ENCODE peak calls at places on chromosome 20, in ten cellular contexts. N is fibroblast of the conjunctiva; E is activated naive CD4-positive, alpha-beta T cell treated with Interleukin-2 at 50 U/mL for 16 hours; H is T-helper 9 cell; M is activated CD4-positive, CD25-positive, alpha-beta regulatory T cell treated with anti-CD3 and anti-CD28 coated beads, Interleukin-2, amount 50 U/mL, for 72 hours; P is neural progenitor cell; I is stimulated activated CD8-positive, alpha-beta memory T cell treated with anti-CD3 and anti-CD28 coated beads, Interleukin-7, amount 100 ng/mL, for 24 hours; Z is HFFc6; D is GM23338; W is HS-27A. L is an unnamed sample.
A peak's percentile ranks its signal among the peaks of the same experiment; 100 is the strongest.

GRCh38 chr20:37452236-37452635 is 68.8 kb upstream of the NNAT start:
- DNase-seq in N (no peak), E (no peak), H (no peak), M (no peak), P (no peak), I (no peak), Z (no peak), D (no peak), W (no peak), L (no peak)

GRCh38 chr20:22449115-22449973 is 135.0 kb downstream of the FOXA2 start:
- DNase-seq in N (no peak), E (no peak), H (no peak), M (no peak), P (no peak), I (no peak), Z (no peak), D (no peak), W (no peak), L (no peak)

GRCh38 chr20:63280929-63281545 is 8.4 kb downstream of the ARFGAP1 start:
- DNase-seq in N (no peak), E (no peak), H (no peak), M (no peak), P (peak; percentile 63), I (no peak), Z (no peak), D (peak; percentile 77), W (no peak), L (no peak)

GRCh38 chr20:64168381-64169088 is 4.3 kb downstream of the MYT1 start:
- DNase-seq in N (no peak), E (no peak), H (no peak), M (no peak), P (no peak), I (no peak), Z (peak; percentile 8), D (no peak), W (no peak), L (peak; percentile 34)

GRCh38 chr20:38153011-38153329 is 12.1 kb downstream of the TGM2 start:
- DNase-seq in N (no peak), E (no peak), H (no peak), M (no peak), P (no peak), I (no peak), Z (no peak), D (no peak), W (no peak), L (no peak)

GRCh38 chr20:63594043-63594561 is 20.1 kb upstream of the HELZ2 start:
- DNase-seq in N (peak; percentile 35), E (no peak), H (no peak), M (no peak), P (no peak), I (no peak), Z (peak; percentile 27), D (no peak), W (no peak), L (no peak)

GRCh38 chr20:2604506-2604835 is 48.0 kb upstream of the NOP56 start:
- DNase-seq in N (no peak), E (no peak), H (no peak), M (no peak), P (no peak), I (no peak), Z (no peak), D (no peak), W (no peak), L (no peak)

GRCh38 chr20:3166338-3166912 is 6.8 kb upstream of the FASTKD5 start:
- DNase-seq in N (no peak), E (no peak), H (no peak), M (no peak), P (no peak), I (no peak), Z (no peak), D (no peak), W (no peak), L (no peak)

GRCh38 chr20:18359854-18360253 is 71.5 kb downstream of the ZNF133 start:
- DNase-seq in N (no peak), E (no peak), H (no peak), M (no peak), P (no peak), I (no peak), Z (no peak), D (no peak), W (no peak), L (no peak)

GRCh38 chr20:13119583-13119982 is 101.5 kb upstream of the ISM1 start:
- DNase-seq in N (peak; percentile 51), E (peak; percentile 13), H (peak; percentile 6), M (no peak), P (peak; percentile 77), I (no peak), Z (peak; percentile 38), D (peak; percentile 85), W (peak; percentile 38), L (peak; percentile 83)

GRCh38 chr20:21826946-21827345 is 121.5 kb downstream of the PAX1 start:
- DNase-seq in N (no peak), E (no peak), H (no peak), M (no peak), P (peak; percentile 75), I (no peak), Z (no peak), D (peak; percentile 73), W (no peak), L (no peak)

GRCh38 chr20:45308078-45308778 is at the start of gene MATN4:
- DNase-seq in N (no peak), E (no peak), H (no peak), M (no peak), P (no peak), I (no peak), Z (no peak), D (peak; percentile 65), W (no peak), L (no peak)